ENCODE peak calls at places on chromosome 3, in four cellular contexts. One of them, this sample, is unnamed. For H3K79me2, the result is how much of the 10 kb centered on the place peaks cover.

GRCh38 chr3:139286241-139286640 is 57.6 kb upstream of the MRPS22 start:
- DNase-seq in mesendoderm: no peak
- DNase-seq in H9: no peak
- DNase-seq in H1: no peak
- DNase-seq in this sample: no peak

GRCh38 chr3:188071636-188072035 is 82.3 kb upstream of the LPP start:
- DNase-seq in H1: no peak
- DNase-seq in H9: no peak
- DNase-seq in mesendoderm: no peak
- DNase-seq in this sample: no peak

GRCh38 chr3:107845355-107846281 is 245.2 kb downstream of the CD47 start:
- DNase-seq in H1: no peak
- DNase-seq in H9: no peak
- DNase-seq in mesendoderm: no peak
- DNase-seq in this sample: no peak

GRCh38 chr3:66038726-66039589 is at the start of gene MAGI1:
- DNase-seq in mesendoderm: peak
- DNase-seq in H9: peak
- DNase-seq in H1: peak
- DNase-seq in this sample: peak

GRCh38 chr3:46693897-46694235 is 387 bp upstream of the ALS2CL start:
- DNase-seq in mesendoderm: no peak
- DNase-seq in H1: no peak
- DNase-seq in H9: no peak
- DNase-seq in this sample: peak

GRCh38 chr3:46113608-46114007 is 86.3 kb upstream of the XCR1 start:
- DNase-seq in H9: no peak
- DNase-seq in H1: no peak
- DNase-seq in mesendoderm: no peak
- DNase-seq in this sample: no peak

GRCh38 chr3:37279226-37279625 is 104.8 kb upstream of the LRRFIP2 start:
- DNase-seq in mesendoderm: no peak
- DNase-seq in H9: no peak
- DNase-seq in H1: no peak
- DNase-seq in this sample: no peak

GRCh38 chr3:129562803-129563202 is 19.8 kb downstream of the H1-8 start:
- DNase-seq in H1: no peak
- DNase-seq in H9: no peak
- DNase-seq in mesendoderm: no peak
- DNase-seq in this sample: no peak

GRCh38 chr3:43286886-43287301 is 554 bp downstream of the SNRK start:
- DNase-seq in H1: no peak
- DNase-seq in mesendoderm: peak
- DNase-seq in H9: no peak
- DNase-seq in this sample: peak

GRCh38 chr3:140501770-140502364 is 176.0 kb upstream of the TRIM42 start:
- DNase-seq in mesendoderm: no peak
- DNase-seq in H9: no peak
- DNase-seq in H1: no peak
- DNase-seq in this sample: no peak

GRCh38 chr3:20160230-20160629 is 25.8 kb downstream of the SGO1 start:
- DNase-seq in H1: no peak
- DNase-seq in H9: no peak
- DNase-seq in mesendoderm: no peak
- DNase-seq in this sample: no peak

GRCh38 chr3:186149319-186149718 is 40.4 kb upstream of the ETV5 start:
- DNase-seq in mesendoderm: no peak
- DNase-seq in H1: no peak
- DNase-seq in H9: no peak
- DNase-seq in this sample: no peak

GRCh38 chr3:182959474-182960350 is 20.6 kb downstream of the DCUN1D1 start:
- DNase-seq in H1: no peak
- DNase-seq in H9: no peak
- DNase-seq in mesendoderm: no peak
- DNase-seq in this sample: no peak

GRCh38 chr3:151012753-151013152 is 40.2 kb upstream of the CLRN1 start:
- DNase-seq in mesendoderm: peak
- DNase-seq in H9: no peak
- DNase-seq in H1: no peak
- DNase-seq in this sample: no peak

GRCh38 chr3:19173945-19174344 is 25.6 kb downstream of the KCNH8 start:
- DNase-seq in H1: peak
- DNase-seq in mesendoderm: peak
- DNase-seq in H9: peak
- DNase-seq in this sample: no peak

GRCh38 chr3:141660598-141660947 is 77.5 kb upstream of the RNF7 start:
- DNase-seq in H1: no peak
- DNase-seq in H9: no peak
- DNase-seq in mesendoderm: no peak
- DNase-seq in this sample: no peak

GRCh38 chr3:49171119-49171774 is at the start of gene KLHDC8B:
- DNase-seq in mesendoderm: peak
- DNase-seq in H9: peak
- DNase-seq in H1: peak
- DNase-seq in this sample: peak

GRCh38 chr3:176376531-176376930 is 820.8 kb downstream of the TBL1XR1 start:
- DNase-seq in mesendoderm: no peak
- DNase-seq in H1: no peak
- DNase-seq in H9: no peak
- DNase-seq in this sample: no peak

GRCh38 chr3:42556089-42556632 is 25.6 kb downstream of the SEC22C start:
- DNase-seq in H9: no peak
- DNase-seq in mesendoderm: peak
- DNase-seq in H1: no peak
- DNase-seq in this sample: no peak

GRCh38 chr3:52469001-52469400 is 13.6 kb downstream of the NISCH start:
- DNase-seq in H1: no peak
- DNase-seq in mesendoderm: no peak
- DNase-seq in H9: peak
- DNase-seq in this sample: no peak

GRCh38 chr3:4656646-4657318 is 163.6 kb downstream of the ITPR1 start:
- DNase-seq in H9: no peak
- DNase-seq in H1: no peak
- DNase-seq in mesendoderm: no peak
- DNase-seq in this sample: no peak

GRCh38 chr3:147895509-147895908 is 486.3 kb downstream of the ZIC1 start:
- DNase-seq in mesendoderm: no peak
- DNase-seq in H1: no peak
- DNase-seq in H9: no peak
- DNase-seq in this sample: no peak

GRCh38 chr3:149441662-149442442 is 32.6 kb upstream of the TM4SF4 start:
- DNase-seq in H1: no peak
- DNase-seq in mesendoderm: no peak
- DNase-seq in H9: no peak
- DNase-seq in this sample: no peak

GRCh38 chr3:134579266-134579665 is 71.6 kb downstream of the KY start:
- DNase-seq in H9: no peak
- DNase-seq in mesendoderm: no peak
- DNase-seq in H1: no peak
- DNase-seq in this sample: no peak

GRCh38 chr3:197959891-197960693 is at the start of gene LMLN:
- DNase-seq in mesendoderm: peak
- DNase-seq in H1: peak
- DNase-seq in H9: peak
- DNase-seq in this sample: peak
- H3K79me2 ChIP-seq in mesendoderm: under half
- H3K79me2 ChIP-seq in H1: under half
- H3K79me2 ChIP-seq in H9: under half
- H3K79me2 ChIP-seq in this sample: under half

DNA sequence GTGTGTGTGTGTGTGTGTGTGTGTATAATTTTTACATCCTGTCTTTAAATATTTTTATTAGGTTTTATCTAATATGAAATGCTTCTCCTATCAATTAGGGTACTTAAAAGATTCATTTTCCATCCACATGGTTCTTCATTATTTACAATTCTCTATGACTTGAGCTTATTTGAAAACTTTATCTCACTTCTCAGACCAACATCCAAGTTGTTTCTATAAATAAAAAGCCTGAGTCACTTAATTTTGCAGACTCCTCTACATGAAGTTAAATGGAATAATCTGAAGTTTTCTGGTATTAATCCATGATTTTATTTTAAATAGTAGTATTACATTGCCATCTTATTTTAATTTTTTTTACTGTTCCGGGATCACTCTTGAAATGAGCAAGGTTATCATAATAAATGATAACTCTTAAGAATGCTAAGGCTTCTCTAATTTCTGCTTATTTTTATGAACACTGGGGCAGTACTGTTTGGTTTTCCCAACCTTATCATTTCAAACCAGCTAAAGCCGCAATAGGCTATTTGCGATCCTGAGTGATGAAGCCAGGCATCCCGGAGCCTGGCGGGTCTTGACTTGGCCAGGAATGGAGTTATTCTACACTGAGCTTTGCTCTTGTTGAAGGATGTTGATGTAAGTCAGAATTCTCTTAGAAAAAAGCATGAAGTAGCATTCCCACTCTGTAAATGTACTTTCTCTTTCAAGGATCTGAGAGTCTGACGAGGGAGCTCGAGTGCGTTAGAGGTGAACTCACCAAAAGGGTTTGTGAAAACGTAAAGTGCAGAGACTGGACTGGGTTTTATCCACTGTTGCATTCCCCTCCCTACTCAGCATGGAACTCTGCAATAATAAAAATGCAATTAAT is 220.2 kb upstream of the LRTM1 start:
- DNase-seq in H1: no peak
- DNase-seq in mesendoderm: no peak
- DNase-seq in H9: no peak
- DNase-seq in this sample: no peak
- H3K4ac ChIP-seq in H1: no peak
- H3K4ac ChIP-seq in mesendoderm: no peak
- H3K4ac ChIP-seq in H9: no peak
- H3K4ac ChIP-seq in this sample: no peak

GRCh38 chr3:101829066-101829830 is 20.1 kb upstream of the NFKBIZ start:
- DNase-seq in H1: no peak
- DNase-seq in mesendoderm: no peak
- DNase-seq in H9: no peak
- DNase-seq in this sample: no peak
- H3K79me2 ChIP-seq in H1: under half
- H3K79me2 ChIP-seq in mesendoderm: under half
- H3K79me2 ChIP-seq in H9: under half
- H3K79me2 ChIP-seq in this sample: under half

DNA sequence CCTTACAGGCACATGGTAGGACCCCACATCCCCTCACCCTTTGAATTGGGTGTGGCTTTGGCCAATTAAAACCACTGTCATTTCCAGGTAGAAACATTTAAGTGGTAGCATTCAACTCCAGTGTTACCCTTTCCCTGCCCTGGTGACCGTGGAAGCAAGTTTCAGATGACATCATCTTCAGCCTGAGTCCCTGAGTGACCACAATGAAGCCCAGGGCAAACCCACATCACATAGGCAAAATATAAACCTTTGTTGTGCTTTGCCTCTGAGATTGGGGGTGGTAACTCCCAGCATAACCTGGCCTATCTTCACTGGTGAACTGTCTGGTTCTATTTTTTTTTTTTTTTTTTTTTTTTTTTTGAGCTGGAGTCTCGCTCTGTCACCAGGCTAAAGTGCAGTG is 404.0 kb upstream of the WNT5A start:
- DNase-seq in mesendoderm: no peak
- DNase-seq in H1: no peak
- DNase-seq in H9: no peak
- DNase-seq in this sample: no peak
- H3K4ac ChIP-seq in mesendoderm: no peak
- H3K4ac ChIP-seq in H1: no peak
- H3K4ac ChIP-seq in H9: no peak
- H3K4ac ChIP-seq in this sample: no peak

DNA sequence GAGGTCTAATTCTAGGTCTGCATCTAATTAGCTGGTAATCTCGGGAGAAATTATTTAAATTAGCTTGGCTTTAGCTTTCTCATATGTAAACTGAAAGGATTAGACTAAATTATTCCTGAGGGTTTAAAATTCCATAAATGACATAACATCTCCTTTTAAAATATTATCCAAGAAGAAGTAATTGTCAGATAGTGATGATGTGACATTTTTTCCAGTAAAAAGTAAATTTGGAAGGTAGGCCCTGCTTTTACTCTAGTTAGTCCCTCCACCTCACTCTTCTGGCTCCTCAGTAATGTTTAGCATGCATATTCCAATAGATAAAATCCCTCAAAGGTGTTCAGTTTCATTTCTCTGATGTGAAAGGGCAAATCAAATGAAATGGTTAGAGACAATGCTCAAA is 215.7 kb downstream of the FHIT start:
- DNase-seq in mesendoderm: no peak
- DNase-seq in H1: no peak
- DNase-seq in H9: no peak
- DNase-seq in this sample: peak
- H3K79me2 ChIP-seq in mesendoderm: under half
- H3K79me2 ChIP-seq in H1: under half
- H3K79me2 ChIP-seq in H9: under half
- H3K79me2 ChIP-seq in this sample: under half

GRCh38 chr3:55620361-55621025 is 133.4 kb upstream of the WNT5A start:
- DNase-seq in mesendoderm: peak
- DNase-seq in H9: peak
- DNase-seq in H1: no peak
- DNase-seq in this sample: peak
- H3K4ac ChIP-seq in mesendoderm: peak
- H3K4ac ChIP-seq in H9: no peak
- H3K4ac ChIP-seq in H1: no peak
- H3K4ac ChIP-seq in this sample: no peak